ENCODE peak calls at places on chromosome 19, in five cellular contexts. One of them, this sample, is unnamed.

GRCh38 chr19:45922281-45922680 is 7.7 kb upstream of the NANOS2 start:
- DNase-seq in glutamatergic neuron: no peak
- DNase-seq in fibroblast of mammary gland: peak
- DNase-seq in T-cell: no peak
- DNase-seq in pancreas: no peak
- DNase-seq in this sample: no peak

GRCh38 chr19:58477130-58477529 is 978 bp downstream of the ZNF446 start:
- DNase-seq in glutamatergic neuron: no peak
- DNase-seq in fibroblast of mammary gland: no peak
- DNase-seq in T-cell: no peak
- DNase-seq in pancreas: no peak
- DNase-seq in this sample: no peak

GRCh38 chr19:31535691-31536460 is 186.6 kb upstream of the TSHZ3 start:
- DNase-seq in glutamatergic neuron: no peak
- DNase-seq in fibroblast of mammary gland: no peak
- DNase-seq in T-cell: no peak
- DNase-seq in pancreas: no peak
- DNase-seq in this sample: no peak

GRCh38 chr19:46761418-46761831 is 15.2 kb upstream of the STRN4 start:
- DNase-seq in glutamatergic neuron: no peak
- DNase-seq in fibroblast of mammary gland: peak
- DNase-seq in T-cell: no peak
- DNase-seq in pancreas: no peak
- DNase-seq in this sample: no peak

GRCh38 chr19:16626796-16627193 is 1.2 kb downstream of the MED26 start:
- DNase-seq in glutamatergic neuron: no peak
- DNase-seq in fibroblast of mammary gland: peak
- DNase-seq in T-cell: no peak
- DNase-seq in pancreas: no peak
- DNase-seq in this sample: no peak

GRCh38 chr19:33905937-33906577 is 109.4 kb downstream of the KCTD15 start:
- DNase-seq in glutamatergic neuron: peak
- DNase-seq in fibroblast of mammary gland: no peak
- DNase-seq in T-cell: no peak
- DNase-seq in pancreas: peak
- DNase-seq in this sample: peak

GRCh38 chr19:45558399-45558878 is 26.2 kb downstream of the OPA3 start:
- DNase-seq in glutamatergic neuron: peak
- DNase-seq in fibroblast of mammary gland: peak
- DNase-seq in T-cell: peak
- DNase-seq in pancreas: peak
- DNase-seq in this sample: peak

GRCh38 chr19:23777216-23777615 is 18.5 kb upstream of the ZNF681 start:
- DNase-seq in glutamatergic neuron: no peak
- DNase-seq in fibroblast of mammary gland: no peak
- DNase-seq in T-cell: no peak
- DNase-seq in pancreas: no peak
- DNase-seq in this sample: no peak

GRCh38 chr19:34336781-34337271 is 28.2 kb upstream of the GPI start:
- DNase-seq in glutamatergic neuron: no peak
- DNase-seq in fibroblast of mammary gland: peak
- DNase-seq in T-cell: peak
- DNase-seq in pancreas: no peak
- DNase-seq in this sample: no peak

GRCh38 chr19:29543381-29543780 is 17.6 kb downstream of the VSTM2B start:
- DNase-seq in glutamatergic neuron: no peak
- DNase-seq in fibroblast of mammary gland: no peak
- DNase-seq in T-cell: no peak
- DNase-seq in pancreas: no peak
- DNase-seq in this sample: no peak

GRCh38 chr19:57192064-57192395 is 730 bp downstream of the ZNF264 start:
- DNase-seq in glutamatergic neuron: no peak
- DNase-seq in fibroblast of mammary gland: no peak
- DNase-seq in T-cell: no peak
- DNase-seq in pancreas: no peak
- DNase-seq in this sample: no peak

GRCh38 chr19:29687244-29687896 is 22.1 kb downstream of the PLEKHF1 start:
- DNase-seq in glutamatergic neuron: no peak
- DNase-seq in fibroblast of mammary gland: peak
- DNase-seq in T-cell: no peak
- DNase-seq in pancreas: no peak
- DNase-seq in this sample: no peak

GRCh38 chr19:46471116-46471733 is at the start of gene PNMA8A:
- DNase-seq in glutamatergic neuron: peak
- DNase-seq in fibroblast of mammary gland: peak
- DNase-seq in T-cell: no peak
- DNase-seq in pancreas: peak
- DNase-seq in this sample: no peak

GRCh38 chr19:33868821-33869412 is 72.2 kb downstream of the KCTD15 start:
- DNase-seq in glutamatergic neuron: no peak
- DNase-seq in fibroblast of mammary gland: no peak
- DNase-seq in T-cell: no peak
- DNase-seq in pancreas: no peak
- DNase-seq in this sample: no peak

GRCh38 chr19:56252699-56253422 is 19.7 kb upstream of the EDDM13 start:
- DNase-seq in glutamatergic neuron: peak
- DNase-seq in fibroblast of mammary gland: peak
- DNase-seq in T-cell: peak
- DNase-seq in pancreas: peak
- DNase-seq in this sample: peak

GRCh38 chr19:35048911-35049411 is 7.4 kb downstream of the HPN start:
- DNase-seq in glutamatergic neuron: no peak
- DNase-seq in fibroblast of mammary gland: no peak
- DNase-seq in T-cell: no peak
- DNase-seq in pancreas: peak
- DNase-seq in this sample: no peak

GRCh38 chr19:49340865-49341718 is 5.9 kb downstream of the CD37 start:
- DNase-seq in glutamatergic neuron: no peak
- DNase-seq in fibroblast of mammary gland: no peak
- DNase-seq in T-cell: no peak
- DNase-seq in pancreas: peak
- DNase-seq in this sample: no peak

GRCh38 chr19:13037161-13037560 is 41.9 kb downstream of the NFIX start:
- DNase-seq in glutamatergic neuron: no peak
- DNase-seq in fibroblast of mammary gland: peak
- DNase-seq in T-cell: no peak
- DNase-seq in pancreas: no peak
- DNase-seq in this sample: no peak

GRCh38 chr19:14554382-14554812 is 17.5 kb downstream of the NDUFB7 start:
- DNase-seq in glutamatergic neuron: no peak
- DNase-seq in fibroblast of mammary gland: no peak
- DNase-seq in T-cell: no peak
- DNase-seq in pancreas: no peak
- DNase-seq in this sample: no peak

GRCh38 chr19:55451163-55451521 is 8.0 kb upstream of the SHISA7 start:
- DNase-seq in glutamatergic neuron: no peak
- DNase-seq in fibroblast of mammary gland: no peak
- DNase-seq in T-cell: no peak
- DNase-seq in pancreas: no peak
- DNase-seq in this sample: no peak

GRCh38 chr19:55602104-55603001 is 2.3 kb downstream of the ZNF524 start:
- DNase-seq in glutamatergic neuron: no peak
- DNase-seq in fibroblast of mammary gland: no peak
- DNase-seq in T-cell: no peak
- DNase-seq in pancreas: peak
- DNase-seq in this sample: no peak

GRCh38 chr19:45676851-45677263 is 8.8 kb downstream of the GIPR start:
- DNase-seq in glutamatergic neuron: no peak
- DNase-seq in fibroblast of mammary gland: no peak
- DNase-seq in T-cell: peak
- DNase-seq in pancreas: peak
- DNase-seq in this sample: no peak

GRCh38 chr19:49613374-49613773 is 22.4 kb downstream of the PRR12 start:
- DNase-seq in glutamatergic neuron: no peak
- DNase-seq in fibroblast of mammary gland: peak
- DNase-seq in T-cell: no peak
- DNase-seq in pancreas: no peak
- DNase-seq in this sample: no peak

GRCh38 chr19:56476093-56476492 is 1.1 kb downstream of the ZNF667 start:
- DNase-seq in glutamatergic neuron: no peak
- DNase-seq in fibroblast of mammary gland: no peak
- DNase-seq in T-cell: no peak
- DNase-seq in pancreas: no peak
- DNase-seq in this sample: no peak

GRCh38 chr19:34364830-34365462 is at the start of gene GPI:
- DNase-seq in glutamatergic neuron: peak
- DNase-seq in fibroblast of mammary gland: peak
- DNase-seq in T-cell: peak
- DNase-seq in pancreas: peak
- DNase-seq in this sample: peak